ENCODE peak calls at places on chromosome 2, in five cellular contexts. U, B, P, W and L are unnamed samples.

GRCh38 chr2:72887836-72888437 is 729 bp downstream of the SPR start:
- DNase-seq in U (peak; percentile 82), B (peak; percentile 84), P (peak; percentile 93), W (peak; percentile 84), L (peak; percentile 50)

GRCh38 chr2:136117909-136118818 is at the start of gene CXCR4:
- DNase-seq in U (peak; percentile 37), B (peak; percentile 87), P (peak; percentile 44), W (peak; percentile 2), L (peak; percentile 76)

GRCh38 chr2:233350708-233351107 is 3.6 kb upstream of the DGKD start:
- DNase-seq in U (no peak), B (peak; percentile 96), P (no peak), W (peak; percentile 90), L (peak; percentile 27)

GRCh38 chr2:67857836-67858235 is 205.0 kb downstream of the C1D start:
- DNase-seq in U (no peak), B (no peak), P (no peak), W (no peak), L (no peak)

GRCh38 chr2:12856934-12857660 is 140.4 kb downstream of the TRIB2 start:
- DNase-seq in U (no peak), B (peak; percentile 92), P (no peak), W (peak; percentile 75), L (no peak)

GRCh38 chr2:85930129-85931124 is 41.6 kb upstream of the ST3GAL5 start:
- DNase-seq in U (no peak), B (no peak), P (no peak), W (no peak), L (no peak)

GRCh38 chr2:216535454-216535995 is 36.9 kb downstream of the RPL37A start:
- DNase-seq in U (peak; percentile 37), B (peak; percentile 82), P (peak; percentile 35), W (peak; percentile 99), L (no peak)

GRCh38 chr2:197294260-197294659 is 16.3 kb downstream of the ANKRD44 start:
- DNase-seq in U (no peak), B (no peak), P (no peak), W (no peak), L (no peak)

GRCh38 chr2:235204923-235205322 is 253.1 kb downstream of the SH3BP4 start:
- DNase-seq in U (no peak), B (no peak), P (no peak), W (no peak), L (no peak)

GRCh38 chr2:224781400-224781799 is 65.2 kb upstream of the CCDC195 start:
- DNase-seq in U (no peak), B (no peak), P (no peak), W (peak; percentile 4), L (no peak)

GRCh38 chr2:1911811-1912210 is 167.5 kb upstream of the PXDN start:
- DNase-seq in U (no peak), B (no peak), P (no peak), W (no peak), L (no peak)

GRCh38 chr2:113283704-113284284 is 5.1 kb upstream of the PAX8 start:
- DNase-seq in U (no peak), B (peak; percentile 36), P (peak; percentile 72), W (peak; percentile 92), L (no peak)

GRCh38 chr2:157441072-157441454 is 2.8 kb downstream of the CYTIP start:
- DNase-seq in U (no peak), B (no peak), P (no peak), W (no peak), L (no peak)

GRCh38 chr2:19337742-19338141 is 20.7 kb downstream of the OSR1 start:
- DNase-seq in U (no peak), B (no peak), P (no peak), W (no peak), L (no peak)

GRCh38 chr2:39838589-39838988 is 59.5 kb upstream of the THUMPD2 start:
- DNase-seq in U (no peak), B (no peak), P (no peak), W (no peak), L (no peak)

GRCh38 chr2:19046986-19047780 is 311.2 kb downstream of the OSR1 start:
- DNase-seq in U (no peak), B (no peak), P (no peak), W (peak; percentile 69), L (no peak)

GRCh38 chr2:191180712-191181111 is 29.9 kb upstream of the STAT4 start:
- DNase-seq in U (no peak), B (peak; percentile 19), P (no peak), W (peak; percentile 42), L (no peak)

GRCh38 chr2:128771401-128771800 is 452.7 kb upstream of the HS6ST1 start:
- DNase-seq in U (no peak), B (no peak), P (no peak), W (no peak), L (no peak)

GRCh38 chr2:83742117-83742782 is 716.8 kb downstream of the SUCLG1 start:
- DNase-seq in U (peak; percentile 67), B (no peak), P (no peak), W (no peak), L (no peak)

GRCh38 chr2:143157001-143157798 is 28.0 kb downstream of the ARHGAP15 start:
- DNase-seq in U (no peak), B (no peak), P (no peak), W (no peak), L (no peak)

GRCh38 chr2:132984731-132985130 is 314.7 kb upstream of the LYPD1 start:
- DNase-seq in U (no peak), B (no peak), P (no peak), W (no peak), L (no peak)

GRCh38 chr2:119338826-119339561 is 27.6 kb downstream of the C2orf76 start:
- DNase-seq in U (no peak), B (peak; percentile 88), P (no peak), W (no peak), L (peak; percentile 88)

GRCh38 chr2:237152361-237152760 is 66.7 kb downstream of the COPS8 start:
- DNase-seq in U (no peak), B (no peak), P (no peak), W (no peak), L (no peak)

GRCh38 chr2:41764919-41765318 is 282.9 kb upstream of the PKDCC start:
- DNase-seq in U (no peak), B (no peak), P (no peak), W (no peak), L (no peak)

GRCh38 chr2:158902005-158902398 is 66.4 kb upstream of the TANC1 start:
- DNase-seq in U (no peak), B (no peak), P (no peak), W (no peak), L (no peak)

GRCh38 chr2:158904126-158904525 is 64.3 kb upstream of the TANC1 start:
- DNase-seq in U (no peak), B (no peak), P (no peak), W (no peak), L (no peak)

GRCh38 chr2:158904620-158905177 is 63.7 kb upstream of the TANC1 start:
- DNase-seq in U (no peak), B (no peak), P (no peak), W (no peak), L (no peak)

GRCh38 chr2:158907926-158908462 is 60.4 kb upstream of the TANC1 start:
- DNase-seq in U (no peak), B (no peak), P (no peak), W (no peak), L (no peak)

DNA sequence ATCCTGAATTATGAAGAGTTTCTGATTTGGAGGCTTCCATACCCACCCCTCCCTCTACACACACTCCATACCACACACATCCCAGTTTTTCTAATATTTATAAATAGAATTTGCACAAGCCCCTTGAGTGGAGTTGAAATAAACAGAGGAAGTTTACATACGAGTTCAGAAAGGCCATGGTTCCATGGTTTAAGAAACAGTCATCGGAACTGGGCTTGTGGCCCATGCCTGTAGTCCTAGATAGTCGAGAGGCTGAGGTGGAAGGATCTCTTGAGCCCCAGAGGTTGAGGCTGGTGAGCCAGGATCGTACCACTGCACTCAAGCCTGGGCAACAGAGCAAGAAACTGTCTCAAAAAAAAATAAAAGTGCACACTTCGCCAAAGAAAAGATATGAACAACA is 62.6 kb upstream of the TANC1 start:
- DNase-seq in U (no peak), B (no peak), P (no peak), W (peak; percentile 73), L (no peak)
- TF ChIP-seq POLR2A in U (no peak), B (no peak), P (no peak), W (no peak), L (no peak)

GRCh38 chr2:10128420-10128819 is 5.9 kb downstream of the RRM2 start:
- DNase-seq in U (no peak), B (no peak), P (no peak), W (no peak), L (no peak)
- TF ChIP-seq POLR2A in U (no peak), B (no peak), P (no peak), W (no peak), L (no peak)

GRCh38 chr2:187876554-187876953 is 322.3 kb upstream of the TFPI start:
- DNase-seq in U (no peak), B (no peak), P (no peak), W (no peak), L (no peak)

GRCh38 chr2:187878096-187878495 is 323.9 kb upstream of the TFPI start:
- DNase-seq in U (no peak), B (no peak), P (no peak), W (no peak), L (no peak)

GRCh38 chr2:187877391-187877790 is 323.2 kb upstream of the TFPI start:
- DNase-seq in U (no peak), B (no peak), P (no peak), W (no peak), L (no peak)

GRCh38 chr2:187875836-187876235 is 321.6 kb upstream of the TFPI start:
- DNase-seq in U (no peak), B (no peak), P (no peak), W (peak; percentile 43), L (no peak)

DNA sequence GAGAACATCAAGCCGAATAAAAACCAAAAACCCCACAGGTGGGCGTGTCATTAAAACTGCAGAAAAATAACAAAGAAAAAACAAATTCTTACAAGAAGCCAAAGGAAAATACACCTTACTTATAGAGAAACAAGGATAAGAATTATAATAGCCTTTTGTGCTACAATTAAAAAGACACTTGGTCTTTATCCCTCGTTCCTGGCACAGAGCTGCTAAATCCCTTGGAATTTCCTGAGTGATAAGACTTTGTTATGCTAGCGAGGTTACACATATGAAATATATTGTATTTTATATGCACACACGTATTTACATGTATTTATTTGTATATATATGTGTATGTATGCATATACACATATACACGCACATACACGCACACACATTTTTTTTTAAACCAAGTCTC is 325.3 kb upstream of the TFPI start:
- DNase-seq in U (no peak), B (no peak), P (no peak), W (no peak), L (no peak)
- TF ChIP-seq POLR2A in U (no peak), B (no peak), P (no peak), W (no peak), L (no peak)

DNA sequence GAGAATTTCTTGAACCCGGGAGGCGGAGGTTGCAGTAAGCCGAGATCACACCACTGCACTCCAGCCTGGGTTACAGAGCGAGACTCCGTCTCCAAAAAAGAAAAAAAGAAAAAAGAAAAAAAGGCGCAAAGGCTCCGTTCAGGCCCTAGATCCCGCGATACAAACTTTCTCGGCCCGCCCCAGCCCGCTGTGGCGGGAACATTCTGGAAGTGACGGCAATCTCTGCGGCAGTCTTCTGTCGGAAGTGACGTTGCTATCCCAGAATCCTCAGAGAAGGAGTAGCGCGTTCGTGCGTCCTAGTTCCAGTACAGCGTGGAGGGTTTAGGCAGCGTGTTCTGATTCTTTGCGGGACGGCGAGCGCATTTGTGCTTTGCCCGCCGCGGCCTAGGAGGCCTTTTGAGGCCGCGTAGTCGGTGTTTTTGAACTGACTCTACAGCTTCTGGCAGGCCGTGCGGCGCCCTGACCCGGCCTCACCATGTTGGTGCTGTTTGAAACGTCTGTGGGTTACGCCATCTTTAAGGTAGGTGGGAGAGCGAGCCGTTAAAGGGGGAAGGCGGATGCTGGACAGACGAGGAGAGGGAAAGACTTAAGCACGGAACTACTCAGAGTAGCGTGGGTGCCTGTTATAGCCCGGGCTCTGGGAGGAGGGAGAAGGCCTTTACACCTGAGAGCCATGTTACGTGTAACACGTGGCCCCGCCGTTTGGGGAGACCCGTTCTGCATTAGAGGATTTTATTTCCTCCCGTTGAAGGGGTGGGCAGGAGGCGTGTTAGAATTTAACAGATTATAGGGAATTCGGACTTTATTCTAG is at the start of gene NOP58:
- DNase-seq in U (peak; percentile 86), B (peak; percentile 98), P (peak; percentile 92), W (peak; percentile 96), L (peak; percentile 96)
- TF ChIP-seq POLR2A in U (peak; percentile 99), B (peak; percentile 98), P (peak; percentile 92), W (peak; percentile 98), L (peak; percentile 98)